ENCODE peak calls at places on chromosome 15, in eight cellular contexts. G, P, E, S, V, X, K and Y are unnamed samples.

GRCh38 chr15:29822100-29822684 is at the start of gene TJP1:
- DNase-seq in X (no peak), K (peak), G (peak), E (no peak), S (peak), P (peak), V (peak), Y (peak)

GRCh38 chr15:72782993-72783562 is 480 bp downstream of the ADPGK start:
- DNase-seq in V (no peak), X (peak), G (no peak), S (peak), E (no peak), K (peak), P (no peak), Y (peak)

GRCh38 chr15:74855857-74856256 is 12.9 kb upstream of the ULK3 start:
- DNase-seq in E (no peak), G (no peak), X (no peak), K (no peak), S (no peak), V (no peak), P (no peak), Y (no peak)

GRCh38 chr15:62472616-62473299 is 307.7 kb upstream of the C2CD4B start:
- DNase-seq in K (peak), E (no peak), V (no peak), S (no peak), P (peak), X (no peak), G (no peak), Y (no peak)

GRCh38 chr15:59549339-59549807 is 62.2 kb upstream of the GCNT3 start:
- DNase-seq in G (no peak), K (no peak), V (no peak), P (no peak), S (no peak), X (no peak), E (no peak), Y (no peak)

GRCh38 chr15:80093854-80094418 is 34.5 kb downstream of the ZFAND6 start:
- DNase-seq in V (no peak), G (peak), E (peak), X (no peak), P (peak), K (no peak), S (peak), Y (peak)

GRCh38 chr15:53312707-53313106 is 446.8 kb downstream of the WDR72 start:
- DNase-seq in V (no peak), G (no peak), E (no peak), P (no peak), X (no peak), K (no peak), S (no peak), Y (no peak)

GRCh38 chr15:38487383-38487782 is 33.5 kb downstream of the FAM98B start:
- DNase-seq in S (no peak), X (no peak), P (no peak), V (no peak), K (no peak), G (no peak), E (no peak), Y (no peak)

GRCh38 chr15:38620108-38620507 is 55.5 kb upstream of the RASGRP1 start:
- DNase-seq in X (no peak), E (no peak), K (no peak), P (no peak), V (no peak), G (no peak), S (no peak), Y (no peak)

DNA sequence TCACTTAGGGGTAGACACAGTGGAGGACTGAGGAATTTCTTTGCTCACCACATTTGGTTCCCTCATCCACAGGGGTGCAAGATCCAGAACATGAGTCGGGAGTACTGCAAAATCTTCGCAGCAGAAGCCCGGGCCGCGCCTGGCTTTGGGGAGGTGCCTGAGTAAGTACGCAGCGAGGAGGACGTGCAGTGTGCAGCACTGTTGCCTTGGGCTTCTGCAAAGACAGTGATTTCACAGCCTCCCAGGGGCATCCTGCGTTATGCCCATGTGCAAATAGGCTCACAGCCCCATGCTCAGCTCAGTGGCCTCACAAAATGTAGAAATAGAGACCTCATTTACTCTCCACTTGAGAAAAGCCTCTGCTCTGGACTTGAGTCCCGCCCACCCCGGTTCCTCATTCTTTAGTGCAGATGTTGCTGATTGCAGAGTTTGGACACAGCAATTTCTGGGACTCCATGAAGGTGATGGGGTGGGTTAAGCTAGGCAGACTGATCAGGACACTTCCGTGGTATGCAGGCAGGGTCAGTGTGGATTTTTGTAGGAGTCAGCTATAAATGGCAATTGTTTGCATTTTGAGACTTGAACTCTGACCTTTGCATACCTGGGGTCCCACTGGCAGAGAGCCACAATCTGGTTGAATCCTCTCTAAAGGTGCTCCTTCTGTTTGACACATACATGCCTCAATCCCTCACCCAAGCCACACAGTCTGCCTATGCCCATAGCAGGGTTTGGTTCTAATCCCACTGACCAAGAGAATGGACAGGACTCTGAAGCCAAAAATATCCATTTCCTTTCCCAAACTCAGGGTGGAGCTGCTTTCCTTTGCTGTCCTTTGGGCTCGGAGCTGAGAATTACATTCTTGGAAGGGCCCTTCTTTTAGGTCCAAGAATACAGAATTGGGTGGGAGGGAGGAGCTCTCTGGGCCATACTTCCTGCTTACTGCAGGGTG is 20.7 kb upstream of the SLC28A1 start:
- DNase-seq in G (no peak), P (no peak), X (no peak), E (no peak), K (no peak), S (peak), V (no peak), Y (peak)
- TF ChIP-seq CTCF in G (no peak), P (no peak), X (no peak), E (no peak), K (no peak), S (peak), V (peak), Y (peak)

DNA sequence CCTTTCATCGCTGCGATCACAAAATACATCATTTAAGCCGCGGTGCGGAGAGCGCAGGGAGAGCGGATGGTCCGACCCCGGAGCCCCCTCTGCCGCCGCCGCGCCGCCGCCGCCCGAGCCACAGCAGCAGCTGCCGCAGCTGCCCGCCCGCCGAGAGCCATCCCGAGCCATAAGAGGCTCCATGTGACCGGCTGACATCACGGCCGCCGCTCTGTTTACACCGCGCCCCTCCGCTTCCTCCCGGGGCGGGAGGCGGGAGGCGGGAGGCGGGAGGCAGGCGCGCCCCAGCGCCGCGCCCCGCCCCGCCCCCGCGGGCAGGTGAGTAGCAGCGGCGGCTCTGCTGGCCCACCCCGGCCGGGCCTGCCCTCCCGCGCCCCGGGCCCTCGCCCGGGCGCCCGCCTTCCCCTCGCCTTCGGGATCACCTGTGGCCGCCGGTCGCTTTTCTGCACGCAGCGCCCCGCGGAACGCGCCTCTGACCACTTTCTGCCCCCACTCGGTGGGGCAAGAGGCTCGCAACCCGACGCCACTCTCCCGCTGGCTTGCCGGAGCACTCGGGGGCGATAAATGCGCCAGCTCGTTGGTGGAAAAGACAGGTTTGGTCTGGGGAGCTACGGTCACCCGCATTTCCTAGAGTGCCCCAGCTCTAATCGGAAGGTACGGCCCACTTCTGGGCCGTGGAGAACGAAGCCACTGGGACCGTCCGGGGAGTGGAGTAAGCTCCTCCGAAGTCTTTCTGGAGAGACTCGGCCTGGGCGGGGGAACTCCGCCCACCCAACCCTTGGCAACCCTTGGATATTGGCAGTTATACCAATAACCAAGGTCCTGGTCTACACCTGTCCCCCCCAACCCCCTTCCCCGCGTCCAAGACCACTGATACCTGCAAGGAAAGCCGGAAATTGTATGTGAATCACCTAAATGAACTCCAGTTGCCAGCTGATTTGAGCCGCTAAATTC is 113.7 kb upstream of the ICE2 start:
- DNase-seq in X (peak), S (peak), E (peak), K (peak), V (no peak), G (peak), P (peak), Y (peak)
- TF ChIP-seq CTCF in X (peak), S (peak), E (no peak), K (peak), V (no peak), G (peak), P (no peak), Y (no peak)

GRCh38 chr15:66235866-66236265 is 17.7 kb downstream of the MEGF11 start:
- DNase-seq in P (no peak), E (no peak), S (no peak), X (no peak), K (no peak), V (no peak), G (no peak), Y (no peak)

GRCh38 chr15:66231421-66232266 is 21.9 kb downstream of the MEGF11 start:
- DNase-seq in P (no peak), X (no peak), G (no peak), S (no peak), E (no peak), V (no peak), K (no peak), Y (no peak)

GRCh38 chr15:66232267-66232625 is 21.3 kb downstream of the MEGF11 start:
- DNase-seq in V (no peak), K (no peak), E (no peak), P (no peak), X (no peak), S (no peak), G (no peak), Y (no peak)

GRCh38 chr15:66234798-66235197 is 18.8 kb downstream of the MEGF11 start:
- DNase-seq in X (no peak), G (no peak), P (no peak), K (no peak), E (no peak), S (no peak), V (no peak), Y (no peak)

GRCh38 chr15:66233487-66234415 is 19.8 kb downstream of the MEGF11 start:
- DNase-seq in P (no peak), V (no peak), X (no peak), G (no peak), E (no peak), S (no peak), K (no peak), Y (no peak)
- TF ChIP-seq CTCF in P (no peak), V (no peak), X (peak), G (no peak), E (no peak), S (no peak), K (no peak), Y (no peak)

GRCh38 chr15:91142097-91142744 is 42.2 kb downstream of the SV2B start:
- DNase-seq in E (no peak), G (no peak), S (no peak), V (no peak), X (peak), P (peak), K (peak), Y (peak)
- TF ChIP-seq CTCF in E (no peak), G (no peak), S (no peak), V (peak), X (peak), P (peak), K (peak), Y (peak)

GRCh38 chr15:77634266-77634962 is 1.7 kb upstream of the LINGO1 start:
- DNase-seq in K (peak), X (peak), V (no peak), G (peak), S (peak), P (peak), E (peak), Y (peak)
- TF ChIP-seq CTCF in K (peak), X (peak), V (peak), G (no peak), S (peak), P (peak), E (no peak), Y (peak)

GRCh38 chr15:36208868-36209582 is 370.4 kb upstream of the CDIN1 start:
- DNase-seq in E (no peak), K (no peak), S (peak), G (no peak), V (no peak), X (no peak), P (no peak), Y (peak)
- TF ChIP-seq CTCF in E (no peak), K (no peak), S (no peak), G (no peak), V (peak), X (no peak), P (no peak), Y (peak)

GRCh38 chr15:32676095-32676643 is 34.7 kb downstream of the SCG5 start:
- DNase-seq in V (no peak), S (no peak), X (no peak), P (no peak), K (no peak), G (no peak), E (no peak), Y (no peak)
- TF ChIP-seq CTCF in V (no peak), S (no peak), X (no peak), P (no peak), K (no peak), G (no peak), E (no peak), Y (no peak)

DNA sequence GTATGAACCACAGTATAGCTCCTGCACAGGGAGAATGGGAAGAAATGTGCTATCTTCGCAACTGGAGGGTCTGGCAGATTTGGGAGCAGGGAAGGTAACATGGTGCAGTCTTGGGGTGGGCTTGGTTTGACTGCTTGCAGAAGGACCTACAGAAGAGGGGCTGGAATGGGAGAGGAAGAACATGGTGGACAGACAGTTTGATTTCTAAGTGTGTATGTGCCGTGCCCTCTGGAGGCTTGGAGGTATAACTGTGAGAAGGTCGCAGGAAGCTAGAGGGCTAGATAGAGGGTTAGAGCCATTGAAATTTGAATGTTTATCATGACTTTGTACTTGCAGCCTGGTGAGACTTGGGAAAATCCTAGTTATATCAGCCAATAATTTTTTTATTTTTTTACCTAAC is 169.2 kb downstream of the SQOR start:
- DNase-seq in G (no peak), V (no peak), S (no peak), P (no peak), X (no peak), E (no peak), K (no peak), Y (no peak)
- TF ChIP-seq CTCF in G (no peak), V (no peak), S (no peak), P (no peak), X (no peak), E (no peak), K (no peak), Y (no peak)

DNA sequence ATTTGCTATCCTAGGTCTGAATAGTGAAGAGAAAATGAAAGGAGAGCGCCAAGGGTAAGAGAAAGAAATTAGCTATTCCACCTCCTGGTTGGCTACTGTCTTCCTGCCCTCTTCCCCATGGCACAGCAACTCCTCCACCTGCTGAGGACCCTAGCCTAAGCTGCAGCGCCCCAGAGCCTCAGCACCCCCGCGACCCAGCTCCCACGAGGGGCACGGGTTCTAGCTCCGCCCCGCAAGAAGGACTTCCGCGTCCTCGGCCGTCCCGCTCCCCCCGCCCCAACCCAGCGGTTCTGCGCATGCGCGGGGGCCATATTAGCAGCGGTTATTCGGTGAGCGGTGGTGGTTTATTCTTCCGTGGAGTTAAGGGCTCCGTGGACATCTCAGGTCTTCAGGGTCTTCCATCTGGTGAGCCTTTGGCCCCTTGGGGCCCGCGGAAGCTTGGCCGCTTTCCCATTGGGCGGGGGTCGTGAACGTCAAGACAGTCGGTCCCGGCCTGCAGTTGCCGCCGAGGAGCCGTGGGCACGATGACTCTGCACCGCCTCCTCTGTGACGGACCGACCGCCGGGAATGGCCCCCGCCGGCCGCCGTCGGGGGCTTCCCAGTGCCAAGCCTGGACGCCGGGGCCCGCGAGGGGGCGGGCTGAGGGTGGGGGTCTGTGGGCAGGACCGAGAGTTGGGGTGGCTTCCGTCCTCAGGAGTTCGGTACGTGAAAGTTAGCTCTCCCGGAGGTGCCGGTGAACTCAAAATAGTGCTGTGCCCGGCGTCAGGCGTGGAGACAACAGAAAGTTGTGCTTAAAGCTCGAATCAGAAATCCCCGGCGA is at the start of gene PSMA4:
- DNase-seq in K (peak), G (peak), S (peak), V (peak), X (peak), E (peak), P (peak), Y (peak)
- TF ChIP-seq CTCF in K (no peak), G (no peak), S (peak), V (peak), X (peak), E (no peak), P (no peak), Y (no peak)